ENCODE peak calls at places on chromosomes 7 and 10, in eight cellular contexts. One of them, this sample, is unnamed.

GRCh38 chr10:22620140-22620857 is 94.1 kb downstream of the PIP4K2A start:
- DNase-seq in sigmoid colon: peak; percentile 77
- DNase-seq in IMR-90: peak; percentile 95
- DNase-seq in prostate gland: no peak
- DNase-seq in body of pancreas: peak; percentile 52
- DNase-seq in heart left ventricle: peak; percentile 83
- DNase-seq in suprapubic skin: peak; percentile 88
- DNase-seq in ovary: peak; percentile 60
- DNase-seq in this sample: no peak

GRCh38 chr7:73865738-73866445 is 4.9 kb downstream of the TMEM270 start:
- DNase-seq in sigmoid colon: no peak
- DNase-seq in IMR-90: peak; percentile 63
- DNase-seq in prostate gland: peak; percentile 24
- DNase-seq in body of pancreas: peak; percentile 58
- DNase-seq in heart left ventricle: no peak
- DNase-seq in suprapubic skin: no peak
- DNase-seq in ovary: peak; percentile 49
- DNase-seq in this sample: no peak

GRCh38 chr7:70947181-70947580 is 184.8 kb upstream of the GALNT17 start:
- DNase-seq in sigmoid colon: no peak
- DNase-seq in IMR-90: no peak
- DNase-seq in prostate gland: no peak
- DNase-seq in body of pancreas: no peak
- DNase-seq in heart left ventricle: no peak
- DNase-seq in suprapubic skin: no peak
- DNase-seq in ovary: no peak
- DNase-seq in this sample: no peak

GRCh38 chr10:89515031-89515841 is 20.2 kb downstream of the SLC16A12 start:
- DNase-seq in sigmoid colon: no peak
- DNase-seq in IMR-90: peak; percentile 100
- DNase-seq in prostate gland: no peak
- DNase-seq in body of pancreas: peak; percentile 94
- DNase-seq in heart left ventricle: peak; percentile 43
- DNase-seq in suprapubic skin: no peak
- DNase-seq in ovary: no peak
- DNase-seq in this sample: no peak

GRCh38 chr7:157281221-157281998 is 55.4 kb upstream of the DNAJB6 start:
- DNase-seq in sigmoid colon: no peak
- DNase-seq in IMR-90: no peak
- DNase-seq in prostate gland: no peak
- DNase-seq in body of pancreas: no peak
- DNase-seq in heart left ventricle: no peak
- DNase-seq in suprapubic skin: no peak
- DNase-seq in ovary: no peak
- DNase-seq in this sample: no peak

GRCh38 chr10:89064764-89065163 is 74.2 kb downstream of the FAS start:
- DNase-seq in sigmoid colon: no peak
- DNase-seq in IMR-90: no peak
- DNase-seq in prostate gland: no peak
- DNase-seq in body of pancreas: peak; percentile 11
- DNase-seq in heart left ventricle: no peak
- DNase-seq in suprapubic skin: no peak
- DNase-seq in ovary: no peak
- DNase-seq in this sample: no peak

GRCh38 chr7:18086165-18087030 is 58.8 kb upstream of the PRPS1L1 start:
- DNase-seq in sigmoid colon: peak; percentile 70
- DNase-seq in IMR-90: no peak
- DNase-seq in prostate gland: no peak
- DNase-seq in body of pancreas: peak; percentile 13
- DNase-seq in heart left ventricle: peak; percentile 70
- DNase-seq in suprapubic skin: no peak
- DNase-seq in ovary: no peak
- DNase-seq in this sample: no peak

GRCh38 chr7:56287429-56288138 is 171.4 kb upstream of the NUPR2 start:
- DNase-seq in sigmoid colon: no peak
- DNase-seq in IMR-90: no peak
- DNase-seq in prostate gland: no peak
- DNase-seq in body of pancreas: peak; percentile 28
- DNase-seq in heart left ventricle: peak; percentile 38
- DNase-seq in suprapubic skin: no peak
- DNase-seq in ovary: no peak
- DNase-seq in this sample: no peak

GRCh38 chr7:154342971-154343633 is 290.9 kb downstream of the DPP6 start:
- DNase-seq in sigmoid colon: no peak
- DNase-seq in IMR-90: no peak
- DNase-seq in prostate gland: no peak
- DNase-seq in body of pancreas: no peak
- DNase-seq in heart left ventricle: no peak
- DNase-seq in suprapubic skin: no peak
- DNase-seq in ovary: no peak
- DNase-seq in this sample: no peak

GRCh38 chr7:27155816-27156507 is 513 bp downstream of the HOXA7 start:
- DNase-seq in sigmoid colon: peak; percentile 80
- DNase-seq in IMR-90: no peak
- DNase-seq in prostate gland: no peak
- DNase-seq in body of pancreas: peak; percentile 1
- DNase-seq in heart left ventricle: peak; percentile 24
- DNase-seq in suprapubic skin: peak; percentile 82
- DNase-seq in ovary: no peak
- DNase-seq in this sample: peak; percentile 69

GRCh38 chr7:27154369-27154768 is 2.0 kb upstream of the HOXA3 start:
- DNase-seq in sigmoid colon: peak; percentile 61
- DNase-seq in IMR-90: no peak
- DNase-seq in prostate gland: no peak
- DNase-seq in body of pancreas: peak; percentile 1
- DNase-seq in heart left ventricle: no peak
- DNase-seq in suprapubic skin: peak; percentile 76
- DNase-seq in ovary: no peak
- DNase-seq in this sample: peak; percentile 42

GRCh38 chr7:27153526-27153925 is 1.1 kb upstream of the HOXA3 start:
- DNase-seq in sigmoid colon: no peak
- DNase-seq in IMR-90: no peak
- DNase-seq in prostate gland: no peak
- DNase-seq in body of pancreas: no peak
- DNase-seq in heart left ventricle: no peak
- DNase-seq in suprapubic skin: no peak
- DNase-seq in ovary: no peak
- DNase-seq in this sample: peak; percentile 5

GRCh38 chr7:27156508-27156898 is at the start of gene HOXA7:
- DNase-seq in sigmoid colon: peak; percentile 96
- DNase-seq in IMR-90: peak; percentile 63
- DNase-seq in prostate gland: no peak
- DNase-seq in body of pancreas: peak; percentile 2
- DNase-seq in heart left ventricle: no peak
- DNase-seq in suprapubic skin: peak; percentile 93
- DNase-seq in ovary: peak; percentile 48
- DNase-seq in this sample: peak; percentile 83

DNA sequence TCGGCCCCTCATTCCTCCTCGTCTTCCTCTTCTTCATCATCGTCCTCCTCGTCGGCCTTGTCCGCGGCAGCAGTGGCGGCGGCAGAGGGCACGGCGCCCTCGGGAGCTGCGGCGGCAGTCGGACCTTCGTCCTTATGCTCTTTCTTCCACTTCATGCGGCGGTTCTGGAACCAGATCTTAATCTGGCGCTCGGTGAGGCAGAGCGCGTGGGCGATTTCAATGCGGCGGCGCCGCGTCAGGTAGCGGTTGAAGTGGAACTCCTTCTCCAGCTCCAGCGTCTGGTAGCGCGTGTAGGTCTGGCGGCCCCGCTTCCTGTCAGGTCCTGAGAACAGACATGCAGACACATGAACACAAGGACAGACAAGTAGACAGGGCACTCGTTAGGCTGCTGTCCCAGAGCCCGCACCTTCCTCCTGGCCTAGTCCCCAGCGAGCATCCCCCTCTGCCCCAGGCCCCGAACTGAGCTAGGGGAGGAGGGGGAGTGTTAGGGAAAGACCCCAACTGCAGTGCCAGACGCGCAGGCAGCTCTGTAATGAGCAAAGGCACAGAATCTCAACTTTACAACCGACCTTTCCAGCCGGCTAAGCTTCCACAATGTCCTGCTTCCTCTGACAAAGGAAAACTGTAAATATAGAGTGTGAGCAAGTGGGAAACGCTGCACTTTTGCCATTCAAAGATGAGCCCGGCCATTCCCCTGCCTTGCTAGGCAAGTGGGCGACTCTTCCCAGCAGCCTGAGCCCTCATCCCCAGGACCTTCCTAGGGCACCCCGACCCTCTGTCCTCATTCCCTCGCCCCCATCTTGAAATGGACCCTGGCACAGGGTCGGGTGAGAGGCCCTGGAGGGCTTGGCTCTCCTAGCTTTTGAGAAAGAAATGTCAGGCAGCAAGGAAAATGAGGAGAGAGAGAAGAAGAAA is 1.3 kb downstream of the HOXA7 start:
- DNase-seq in sigmoid colon: peak; percentile 68
- DNase-seq in IMR-90: no peak
- DNase-seq in prostate gland: no peak
- DNase-seq in body of pancreas: peak; percentile 1
- DNase-seq in heart left ventricle: peak; percentile 10
- DNase-seq in suprapubic skin: peak; percentile 77
- DNase-seq in ovary: no peak
- DNase-seq in this sample: peak; percentile 72
- H3K4me3 ChIP-seq in sigmoid colon: peak overlapping the region; percentile 65
- H3K4me3 ChIP-seq in IMR-90: peak overlapping the region; percentile 69
- H3K4me3 ChIP-seq in prostate gland: peak overlapping the region; percentile 64
- H3K4me3 ChIP-seq in body of pancreas: no peak overlapping the region
- H3K4me3 ChIP-seq in heart left ventricle: no peak overlapping the region
- H3K4me3 ChIP-seq in suprapubic skin: peak overlapping the region; percentile 84
- H3K4me3 ChIP-seq in ovary: peak overlapping the region; percentile 61
- H3K4me3 ChIP-seq in this sample: peak overlapping the region; percentile 4

GRCh38 chr10:11282156-11282555 is 264.5 kb downstream of the CELF2 start:
- DNase-seq in sigmoid colon: no peak
- DNase-seq in IMR-90: no peak
- DNase-seq in prostate gland: no peak
- DNase-seq in body of pancreas: no peak
- DNase-seq in heart left ventricle: no peak
- DNase-seq in suprapubic skin: no peak
- DNase-seq in ovary: no peak
- DNase-seq in this sample: no peak
- TF ChIP-seq POLR2A in sigmoid colon: no peak
- TF ChIP-seq POLR2A in IMR-90: no peak
- TF ChIP-seq POLR2A in prostate gland: no peak
- TF ChIP-seq POLR2A in body of pancreas: no peak
- TF ChIP-seq POLR2A in heart left ventricle: no peak
- TF ChIP-seq POLR2A in suprapubic skin: no peak
- TF ChIP-seq POLR2A in ovary: no peak
- TF ChIP-seq POLR2A in this sample: no peak

DNA sequence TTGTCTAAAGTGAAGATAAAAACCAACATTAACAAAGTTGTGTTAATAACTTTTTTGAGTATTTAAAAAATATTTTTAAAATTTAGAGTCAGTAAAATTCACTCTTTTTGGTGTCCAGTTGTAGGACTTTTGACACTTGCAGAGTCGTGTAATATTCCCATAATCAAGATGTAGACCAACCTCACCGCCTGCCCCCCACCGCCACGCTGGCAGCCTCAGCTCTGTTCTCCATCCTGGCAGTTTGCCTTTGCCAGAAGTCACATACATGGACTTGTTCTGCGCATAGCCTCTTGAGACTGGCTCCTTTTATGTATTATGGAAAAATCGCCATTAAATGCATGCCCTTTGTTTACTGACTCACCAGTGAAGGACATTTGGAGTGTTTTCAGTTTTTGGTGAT is 27.3 kb upstream of the SYCE1 start:
- DNase-seq in sigmoid colon: no peak
- DNase-seq in IMR-90: no peak
- DNase-seq in prostate gland: no peak
- DNase-seq in body of pancreas: no peak
- DNase-seq in heart left ventricle: no peak
- DNase-seq in suprapubic skin: no peak
- DNase-seq in ovary: no peak
- DNase-seq in this sample: no peak
- H3K27me3 ChIP-seq in sigmoid colon: no peaks in the 10 kb centered on the region
- H3K27me3 ChIP-seq in IMR-90: no peaks in the 10 kb centered on the region
- H3K27me3 ChIP-seq in prostate gland: peaks cover 4% of the 10 kb centered on the region
- H3K27me3 ChIP-seq in body of pancreas: no peaks in the 10 kb centered on the region
- H3K27me3 ChIP-seq in heart left ventricle: no peaks in the 10 kb centered on the region
- H3K27me3 ChIP-seq in suprapubic skin: peaks cover 29% of the 10 kb centered on the region
- H3K27me3 ChIP-seq in ovary: no peaks in the 10 kb centered on the region
- H3K27me3 ChIP-seq in this sample: no peaks in the 10 kb centered on the region

GRCh38 chr7:143360788-143361551 is 1.5 kb downstream of the FAM131B start:
- DNase-seq in sigmoid colon: peak; percentile 64
- DNase-seq in IMR-90: no peak
- DNase-seq in prostate gland: no peak
- DNase-seq in body of pancreas: no peak
- DNase-seq in heart left ventricle: no peak
- DNase-seq in suprapubic skin: no peak
- DNase-seq in ovary: no peak
- DNase-seq in this sample: peak; percentile 41
- H3K4me3 ChIP-seq in sigmoid colon: no peak overlapping the region
- H3K4me3 ChIP-seq in IMR-90: no peak overlapping the region
- H3K4me3 ChIP-seq in prostate gland: no peak overlapping the region
- H3K4me3 ChIP-seq in body of pancreas: no peak overlapping the region
- H3K4me3 ChIP-seq in heart left ventricle: no peak overlapping the region
- H3K4me3 ChIP-seq in suprapubic skin: peak overlapping the region; percentile 70
- H3K4me3 ChIP-seq in ovary: no peak overlapping the region
- H3K4me3 ChIP-seq in this sample: no peak overlapping the region

DNA sequence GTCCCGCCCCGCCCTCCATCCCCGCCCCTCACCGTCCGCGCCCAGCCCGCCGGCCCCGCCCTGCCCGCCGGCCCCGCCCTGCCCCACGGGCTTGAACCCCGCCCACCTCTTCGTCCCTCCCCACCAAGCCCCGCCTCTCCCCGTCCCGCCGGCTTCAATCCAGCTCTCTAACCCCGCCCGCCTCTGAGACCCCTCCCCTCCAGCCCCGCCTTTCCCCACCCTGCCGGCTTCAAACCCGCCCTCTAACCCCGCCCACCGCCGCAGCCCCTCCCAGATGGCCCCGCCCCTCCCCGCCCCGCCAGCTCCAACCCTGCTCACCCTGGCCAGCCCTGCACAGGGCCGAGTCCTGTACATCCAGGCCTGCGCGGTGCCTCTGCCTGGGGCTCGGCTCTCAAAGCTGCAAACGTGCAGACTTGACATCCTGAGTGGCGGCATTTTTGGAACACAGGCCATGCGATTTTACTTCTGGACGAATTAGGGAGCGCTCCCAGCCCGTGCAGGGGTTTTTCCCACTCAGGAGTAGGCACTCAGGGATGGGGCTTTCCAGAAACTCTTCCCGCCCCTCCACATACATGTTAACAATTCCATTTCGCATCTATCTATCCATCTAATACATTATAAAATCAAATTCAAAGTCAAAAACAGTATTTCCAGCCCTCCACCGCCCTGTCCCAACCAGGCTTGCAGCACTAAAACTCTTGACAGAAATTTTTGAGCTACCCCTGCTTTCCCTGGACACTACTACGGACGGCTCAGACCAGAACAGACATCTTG is 475 bp upstream of the NMT2 start:
- DNase-seq in sigmoid colon: peak; percentile 99
- DNase-seq in IMR-90: peak; percentile 94
- DNase-seq in prostate gland: peak; percentile 98
- DNase-seq in body of pancreas: peak; percentile 96
- DNase-seq in heart left ventricle: peak; percentile 96
- DNase-seq in suprapubic skin: peak; percentile 99
- DNase-seq in ovary: peak; percentile 97
- DNase-seq in this sample: peak; percentile 98
- TF ChIP-seq POLR2A in sigmoid colon: no peak
- TF ChIP-seq POLR2A in IMR-90: no peak
- TF ChIP-seq POLR2A in prostate gland: peak; percentile 53
- TF ChIP-seq POLR2A in body of pancreas: no peak
- TF ChIP-seq POLR2A in heart left ventricle: no peak
- TF ChIP-seq POLR2A in suprapubic skin: no peak
- TF ChIP-seq POLR2A in ovary: no peak
- TF ChIP-seq POLR2A in this sample: peak; percentile 8

This sample was measured in Peyer's patch.